ENCODE peak calls at places on chromosomes 1 and 21, in ten cellular contexts. K, E, B, M, P, N, V, X, Z and Q are unnamed samples.

GRCh38 chr1:84960371-84960770 is 36.5 kb downstream of the MCOLN2 start:
- DNase-seq in E (no peak), Z (peak; percentile 38), M (no peak), X (no peak), B (no peak), K (no peak), V (no peak), P (no peak), N (no peak), Q (no peak)

GRCh38 chr21:38506606-38507331 is 8.5 kb upstream of the ERG start:
- DNase-seq in V (no peak), M (no peak), Z (no peak), B (no peak), K (no peak), P (peak; percentile 61), X (no peak), N (no peak), E (no peak), Q (no peak)

GRCh38 chr1:53557830-53558784 is 98.9 kb downstream of the DMRTB1 start:
- DNase-seq in X (no peak), P (peak; percentile 2), V (no peak), Z (no peak), E (peak; percentile 43), M (no peak), B (no peak), K (peak; percentile 37), N (no peak), Q (peak; percentile 80)

GRCh38 chr1:178727014-178727895 is 2.2 kb downstream of the RALGPS2 start:
- DNase-seq in B (no peak), N (no peak), X (peak; percentile 23), K (no peak), E (no peak), Z (no peak), P (no peak), V (peak; percentile 11), M (no peak), Q (no peak)

GRCh38 chr1:162560303-162561036 is 1.1 kb upstream of the UAP1 start:
- DNase-seq in K (no peak), B (no peak), Z (peak; percentile 93), E (no peak), P (no peak), X (peak; percentile 55), V (peak; percentile 31), N (no peak), M (no peak), Q (no peak)

GRCh38 chr1:10856863-10857598 is 60.6 kb upstream of the CASZ1 start:
- DNase-seq in Z (no peak), K (no peak), V (no peak), E (no peak), M (no peak), N (no peak), P (no peak), X (no peak), B (no peak), Q (no peak)

GRCh38 chr1:77614037-77614436 is 68.4 kb downstream of the ZZZ3 start:
- DNase-seq in M (no peak), X (peak; percentile 51), V (no peak), K (no peak), B (no peak), N (no peak), Z (no peak), P (no peak), E (no peak), Q (peak; percentile 10)

GRCh38 chr21:18950045-18950740 is 546.6 kb upstream of the TMPRSS15 start:
- DNase-seq in X (peak; percentile 11), E (no peak), K (no peak), N (no peak), M (no peak), P (no peak), B (no peak), Z (no peak), V (no peak), Q (no peak)

GRCh38 chr1:13701274-13701650 is 1.3 kb downstream of the PRDM2 start:
- DNase-seq in V (no peak), P (no peak), B (no peak), K (no peak), M (no peak), N (no peak), E (no peak), Z (no peak), X (no peak), Q (no peak)
- TF ChIP-seq EP300 in V (no peak), P (no peak), B (no peak), K (no peak), M (no peak), N (no peak), E (no peak), Z (no peak), X (no peak), Q (no peak)

GRCh38 chr1:46484783-46485490 is 4.7 kb upstream of the DMBX1 start:
- DNase-seq in Z (no peak), E (no peak), B (no peak), P (no peak), M (no peak), V (no peak), X (peak; percentile 81), K (no peak), N (no peak), Q (no peak)

GRCh38 chr1:46483597-46483996 is 6.0 kb upstream of the DMBX1 start:
- DNase-seq in Z (no peak), B (no peak), E (no peak), K (no peak), N (no peak), V (no peak), P (no peak), M (no peak), X (no peak), Q (no peak)

GRCh38 chr1:46486432-46487015 is 3.1 kb upstream of the DMBX1 start:
- DNase-seq in Z (no peak), P (no peak), E (no peak), V (no peak), N (no peak), B (no peak), K (no peak), M (no peak), X (no peak), Q (no peak)

GRCh38 chr1:46487818-46488218 is 1.8 kb upstream of the DMBX1 start:
- DNase-seq in Z (no peak), E (no peak), P (no peak), X (peak; percentile 86), B (no peak), V (peak; percentile 40), M (no peak), K (no peak), N (no peak), Q (no peak)

GRCh38 chr1:46485564-46486431 is 3.8 kb upstream of the DMBX1 start:
- DNase-seq in P (no peak), M (no peak), V (no peak), B (no peak), K (no peak), E (no peak), X (no peak), N (no peak), Z (no peak), Q (peak; percentile 58)
- TF ChIP-seq EP300 in P (no peak), M (no peak), V (no peak), B (no peak), K (no peak), E (no peak), X (no peak), N (no peak), Z (no peak), Q (no peak)

GRCh38 chr1:108121361-108122143 is 78.6 kb downstream of the SLC25A24 start:
- DNase-seq in X (peak; percentile 73), N (no peak), P (no peak), V (peak; percentile 6), M (no peak), K (no peak), B (no peak), Z (peak; percentile 6), E (no peak), Q (no peak)

GRCh38 chr1:108124622-108125311 is 75.4 kb downstream of the SLC25A24 start:
- DNase-seq in P (no peak), X (no peak), Z (no peak), E (no peak), N (no peak), M (no peak), V (no peak), K (no peak), B (no peak), Q (no peak)

GRCh38 chr1:108129999-108130398 is 70.1 kb downstream of the SLC25A24 start:
- DNase-seq in E (no peak), V (no peak), M (no peak), X (no peak), N (no peak), P (no peak), B (no peak), K (no peak), Z (no peak), Q (no peak)

GRCh38 chr1:108124023-108124422 is 76.1 kb downstream of the SLC25A24 start:
- DNase-seq in E (no peak), M (no peak), Z (no peak), P (no peak), B (no peak), K (no peak), V (no peak), X (no peak), N (no peak), Q (no peak)

GRCh38 chr1:108125312-108126138 is 74.6 kb downstream of the SLC25A24 start:
- DNase-seq in B (peak; percentile 14), P (peak; percentile 60), E (no peak), K (peak; percentile 83), N (peak; percentile 25), Z (peak; percentile 61), M (peak; percentile 69), X (peak; percentile 86), V (peak; percentile 68), Q (peak; percentile 79)
- TF ChIP-seq EP300 in B (no peak), P (no peak), E (no peak), K (no peak), N (no peak), Z (no peak), M (no peak), X (no peak), V (no peak), Q (no peak)

GRCh38 chr1:225668222-225668621 is 15.3 kb upstream of the ENAH start:
- DNase-seq in E (no peak), V (no peak), P (no peak), B (no peak), M (no peak), N (no peak), Z (no peak), K (no peak), X (no peak), Q (no peak)

GRCh38 chr1:225664762-225665161 is 11.8 kb upstream of the ENAH start:
- DNase-seq in M (no peak), N (no peak), Z (no peak), B (no peak), E (no peak), P (no peak), K (no peak), V (no peak), X (no peak), Q (no peak)

GRCh38 chr1:225670806-225671733 is 18.1 kb upstream of the ENAH start:
- DNase-seq in B (no peak), M (no peak), V (no peak), P (no peak), Z (peak; percentile 97), K (no peak), N (no peak), X (no peak), E (no peak), Q (no peak)

DNA sequence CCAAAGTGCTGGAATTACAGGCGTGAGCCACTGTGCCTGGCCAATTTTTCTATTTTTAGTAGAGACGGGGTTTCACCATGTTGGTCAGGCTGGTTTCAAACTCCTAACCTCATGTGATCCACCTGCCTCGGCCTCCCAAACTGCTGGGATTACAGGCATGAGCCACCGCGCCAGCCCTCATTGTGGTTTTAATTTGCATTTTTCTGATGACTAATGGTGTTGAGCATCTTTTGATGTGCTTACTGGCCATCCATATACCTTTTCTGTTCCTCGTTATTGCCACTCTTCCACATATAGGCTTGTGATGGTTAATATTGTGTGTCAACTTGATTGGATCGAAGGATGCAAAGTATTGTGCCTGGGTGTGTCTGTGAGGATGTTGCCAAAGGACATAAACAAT is 17.4 kb upstream of the ENAH start:
- DNase-seq in V (no peak), K (no peak), B (no peak), P (no peak), E (no peak), X (no peak), Z (no peak), N (no peak), M (no peak), Q (no peak)
- TF ChIP-seq EP300 in V (no peak), K (no peak), B (no peak), P (no peak), E (no peak), X (no peak), Z (no peak), N (no peak), M (no peak), Q (no peak)